ENCODE peak calls at places on chromosomes 12 and 14, in ten cellular contexts. Y, D, K, O, G, P, L, J, X and U are unnamed samples.
A peak's percentile ranks its signal among the peaks of the same experiment; 100 is the strongest.

GRCh38 chr12:68587448-68587873 is 23.2 kb upstream of the RAP1B start:
- DNase-seq in D (no peak), X (no peak), O (no peak), L (no peak), Y (no peak), G (peak; percentile 59), J (no peak), K (no peak), P (no peak), U (no peak)

GRCh38 chr12:11705010-11705409 is 55.5 kb downstream of the ETV6 start:
- DNase-seq in Y (no peak), X (no peak), J (no peak), O (peak; percentile 56), P (no peak), K (no peak), G (no peak), L (peak; percentile 84), D (no peak), U (no peak)

GRCh38 chr12:11563785-11564739 is 85.4 kb upstream of the ETV6 start:
- DNase-seq in P (no peak), D (no peak), X (no peak), Y (no peak), O (no peak), L (no peak), G (no peak), J (no peak), K (no peak), U (no peak)

GRCh38 chr14:80621701-80622100 is 319.8 kb downstream of the CEP128 start:
- DNase-seq in L (peak; percentile 58), J (peak; percentile 77), P (no peak), G (peak; percentile 4), D (no peak), K (no peak), Y (no peak), X (no peak), O (no peak), U (no peak)

GRCh38 chr12:89947437-89948265 is 239.0 kb upstream of the ATP2B1 start:
- DNase-seq in X (no peak), G (no peak), O (peak; percentile 84), J (peak; percentile 93), K (no peak), L (peak; percentile 89), P (no peak), Y (no peak), D (no peak), U (no peak)

GRCh38 chr14:74539503-74539902 is 45.9 kb downstream of the ISCA2 start:
- DNase-seq in O (no peak), L (no peak), J (no peak), G (no peak), K (no peak), Y (no peak), X (no peak), D (no peak), P (no peak), U (no peak)

GRCh38 chr14:70707138-70708038 is 65.7 kb downstream of the TTC9 start:
- DNase-seq in D (no peak), L (peak; percentile 80), O (no peak), P (no peak), G (peak; percentile 61), X (no peak), J (peak; percentile 19), K (no peak), Y (no peak), U (no peak)

GRCh38 chr12:79933580-79934264 is 1.2 kb downstream of the PPP1R12A start:
- DNase-seq in D (no peak), L (peak; percentile 26), K (no peak), X (no peak), G (no peak), J (no peak), P (no peak), Y (no peak), O (no peak), U (peak; percentile 8)

GRCh38 chr12:12350868-12351463 is 924 bp upstream of the MANSC1 start:
- DNase-seq in G (no peak), K (no peak), J (no peak), L (no peak), D (no peak), P (no peak), O (no peak), Y (no peak), X (no peak), U (no peak)

GRCh38 chr12:116677202-116677651 is 60.6 kb downstream of the SPRING1 start:
- DNase-seq in G (peak; percentile 48), X (no peak), O (no peak), Y (no peak), J (no peak), K (no peak), D (no peak), P (no peak), L (no peak), U (no peak)

GRCh38 chr14:60723218-60724079 is 702 bp downstream of the SIX4 start:
- DNase-seq in L (peak; percentile 68), O (no peak), D (peak; percentile 11), X (peak; percentile 51), K (no peak), Y (peak; percentile 69), J (no peak), G (peak; percentile 68), P (peak; percentile 85), U (no peak)

GRCh38 chr12:127355061-127355820 is 911.7 kb upstream of the TMEM132C start:
- DNase-seq in G (no peak), D (no peak), P (no peak), Y (no peak), X (no peak), J (no peak), K (no peak), L (peak; percentile 23), O (peak; percentile 16), U (no peak)